ENCODE peak calls at places on chromosomes 11 and 22, in five cellular contexts. F is SK-N-SH, B is K562, N is GM12878, M is HepG2. Y is an unnamed sample.

GRCh38 chr11:79546366-79546765 is 105.5 kb upstream of the TENM4 start:
- DNase-seq in B (no peak), M (no peak), F (no peak), N (no peak), Y (no peak)

GRCh38 chr22:34160117-34160758 is 240.0 kb upstream of the LARGE1 start:
- DNase-seq in F (no peak), N (no peak), M (no peak), B (no peak), Y (no peak)

GRCh38 chr22:43666511-43666910 is 145.6 kb downstream of the EFCAB6 start:
- DNase-seq in M (no peak), B (no peak), F (no peak), N (no peak), Y (no peak)

GRCh38 chr11:93905384-93905783 is 55.0 kb upstream of the VSTM5 start:
- DNase-seq in N (no peak), F (no peak), M (peak; percentile 33), B (no peak), Y (no peak)

GRCh38 chr11:61745796-61746653 is 6.4 kb upstream of the MYRF start:
- DNase-seq in M (no peak), B (no peak), N (no peak), F (no peak), Y (no peak)

GRCh38 chr11:63961608-63962412 is 12.6 kb upstream of the COX8A start:
- DNase-seq in F (peak; percentile 83), B (peak; percentile 25), N (no peak), M (peak; percentile 46), Y (no peak)

GRCh38 chr11:119780264-119780953 is 51.4 kb upstream of the NECTIN1 start:
- DNase-seq in M (no peak), N (no peak), B (no peak), F (no peak), Y (no peak)

GRCh38 chr11:44316388-44317240 is 6.7 kb upstream of the ALX4 start:
- DNase-seq in N (no peak), F (peak; percentile 67), B (no peak), M (no peak), Y (no peak)

GRCh38 chr11:14423633-14424032 is 64.7 kb upstream of the RRAS2 start:
- DNase-seq in M (peak; percentile 53), N (no peak), B (no peak), F (no peak), Y (no peak)

GRCh38 chr11:114135737-114136151 is 76.2 kb downstream of the ZBTB16 start:
- DNase-seq in B (no peak), F (no peak), M (no peak), N (no peak), Y (no peak)

GRCh38 chr22:41445171-41446056 is 1.2 kb downstream of the TOB2 start:
- DNase-seq in N (no peak), M (no peak), F (no peak), B (peak; percentile 61), Y (no peak)

GRCh38 chr11:113043704-113044103 is 82.5 kb downstream of the NCAM1 start:
- DNase-seq in N (no peak), B (no peak), F (no peak), M (no peak), Y (no peak)
- TF ChIP-seq FOXM1 in N (no peak), B (no peak), F (no peak), M (no peak), Y (no peak)

GRCh38 chr22:38923463-38924196 is 33.8 kb upstream of the APOBEC3A start:
- DNase-seq in B (peak; percentile 58), N (no peak), M (peak; percentile 88), F (peak; percentile 71), Y (peak; percentile 94)

GRCh38 chr22:38924197-38924952 is 33.0 kb upstream of the APOBEC3A start:
- DNase-seq in N (no peak), B (peak; percentile 20), F (no peak), M (peak; percentile 97), Y (peak; percentile 43)

GRCh38 chr22:38921801-38922200 is 35.6 kb upstream of the APOBEC3A start:
- DNase-seq in F (no peak), B (peak; percentile 11), N (no peak), M (peak; percentile 44), Y (no peak)

GRCh38 chr22:38927033-38927789 is 30.2 kb upstream of the APOBEC3A start:
- DNase-seq in N (peak; percentile 7), B (no peak), F (peak; percentile 79), M (no peak), Y (peak; percentile 80)

GRCh38 chr22:38925571-38926041 is 31.8 kb upstream of the APOBEC3A start:
- DNase-seq in N (no peak), B (no peak), F (no peak), M (no peak), Y (no peak)
- TF ChIP-seq FOXM1 in N (no peak), B (no peak), F (no peak), M (no peak), Y (no peak)

GRCh38 chr11:134545521-134545920 is 133.5 kb upstream of the B3GAT1 start:
- DNase-seq in F (no peak), N (no peak), B (no peak), M (no peak), Y (no peak)
- TF ChIP-seq FOXM1 in F (no peak), N (no peak), B (no peak), M (no peak), Y (no peak)

GRCh38 chr22:47043835-47044721 is 281.6 kb downstream of the TBC1D22A start:
- DNase-seq in F (no peak), N (no peak), M (no peak), B (no peak), Y (no peak)
- TF ChIP-seq FOXM1 in F (no peak), N (no peak), M (no peak), B (no peak), Y (no peak)

GRCh38 chr11:101436511-101437142 is 147.2 kb downstream of the TRPC6 start:
- DNase-seq in F (peak; percentile 5), N (no peak), B (peak; percentile 38), M (peak; percentile 18), Y (peak; percentile 41)

GRCh38 chr11:101438126-101438525 is 145.7 kb downstream of the TRPC6 start:
- DNase-seq in B (no peak), M (no peak), F (no peak), N (no peak), Y (no peak)

GRCh38 chr11:101434241-101434640 is 149.6 kb downstream of the TRPC6 start:
- DNase-seq in B (no peak), F (no peak), N (no peak), M (no peak), Y (no peak)

GRCh38 chr11:101439488-101439887 is 144.3 kb downstream of the TRPC6 start:
- DNase-seq in N (no peak), B (no peak), M (no peak), F (no peak), Y (no peak)

DNA sequence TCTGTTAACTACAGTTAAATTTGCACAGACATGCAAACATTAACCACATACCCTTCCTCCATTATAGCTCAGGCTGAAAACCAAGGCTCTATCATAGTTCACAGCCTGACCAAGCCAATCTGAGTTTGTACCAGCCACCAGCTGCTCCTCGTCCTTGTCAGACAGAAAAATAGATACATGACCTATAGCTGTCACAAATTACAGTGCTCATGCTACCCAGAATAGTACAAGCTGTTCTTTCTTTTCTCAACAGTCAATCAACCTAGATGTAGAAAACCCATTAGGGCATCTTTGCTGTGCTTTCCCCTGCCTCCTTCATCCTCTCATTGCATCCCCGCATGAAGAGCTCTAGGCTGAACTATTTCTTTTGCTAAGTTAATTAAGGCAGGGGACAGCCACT is 148.4 kb downstream of the TRPC6 start:
- DNase-seq in F (no peak), N (no peak), B (no peak), M (no peak), Y (no peak)
- TF ChIP-seq FOXM1 in F (no peak), N (no peak), B (no peak), M (no peak), Y (no peak)

GRCh38 chr11:69662806-69663205 is 12.3 kb downstream of the LTO1 start:
- DNase-seq in F (peak; percentile 19), B (no peak), N (no peak), M (no peak), Y (no peak)
- TF ChIP-seq FOXM1 in F (no peak), B (no peak), N (no peak), M (no peak), Y (no peak)

DNA sequence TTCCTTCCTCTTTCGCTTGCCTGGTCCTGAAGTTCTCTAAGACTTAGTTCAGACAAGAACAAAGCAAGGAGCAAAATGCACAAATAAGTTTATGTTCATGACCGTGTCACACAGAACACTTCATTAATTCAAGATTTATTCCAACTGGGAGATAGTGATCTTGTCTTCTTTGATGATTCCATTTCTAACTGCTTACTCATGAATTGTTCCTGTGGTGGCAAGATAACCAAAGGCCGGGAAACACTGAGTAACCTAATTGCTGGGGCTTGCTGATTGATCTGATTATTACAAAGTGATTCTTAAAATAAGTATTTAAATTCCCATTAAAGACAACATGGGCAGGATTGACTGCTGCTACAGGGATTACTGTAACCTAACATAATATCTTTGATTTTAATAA is 1462.9 kb upstream of the RAG2 start:
- DNase-seq in M (no peak), F (no peak), B (no peak), N (no peak), Y (no peak)
- TF ChIP-seq FOXM1 in M (no peak), F (no peak), B (no peak), N (no peak), Y (no peak)

DNA sequence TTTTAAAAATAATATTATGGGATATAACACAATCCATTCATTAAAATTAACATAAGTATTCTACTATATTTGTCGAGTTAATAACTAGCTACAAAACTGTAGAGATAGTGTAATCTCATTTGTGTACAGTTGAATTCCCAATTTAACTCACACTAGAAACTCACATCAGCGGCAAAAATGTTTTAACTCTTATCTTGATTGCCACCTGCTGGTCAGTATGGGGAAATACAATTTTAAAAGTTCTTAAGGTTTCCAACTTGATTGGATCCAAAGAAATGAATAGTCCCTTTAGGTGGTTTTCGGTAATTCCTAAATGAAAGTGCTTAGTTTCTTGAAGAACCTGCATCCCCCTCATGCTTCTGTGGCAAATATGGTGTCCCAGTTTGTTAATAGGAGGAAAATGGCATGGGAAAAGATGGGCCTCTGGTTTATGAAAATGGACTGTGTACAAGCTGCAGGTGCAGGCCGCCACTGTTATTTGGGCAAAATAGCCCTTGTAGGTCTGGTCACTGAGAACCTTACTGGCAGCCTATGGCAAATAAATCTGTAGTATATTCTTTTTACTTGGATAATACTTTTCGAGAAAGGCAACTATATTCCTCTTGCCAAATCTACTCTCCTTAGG is 33.7 kb upstream of the SLC17A6 start:
- DNase-seq in N (no peak), B (peak; percentile 32), M (peak; percentile 12), F (peak; percentile 44), Y (peak; percentile 9)
- TF ChIP-seq FOXM1 in N (no peak), B (no peak), M (no peak), F (no peak), Y (no peak)

GRCh38 chr22:44735518-44736428 is 16.6 kb upstream of the ARHGAP8 start:
- DNase-seq in F (peak; percentile 94), N (no peak), M (peak; percentile 44), B (peak; percentile 71), Y (peak; percentile 85)
- TF ChIP-seq FOXM1 in F (no peak), N (no peak), M (no peak), B (no peak), Y (no peak)

Y was measured in HEK293T.